ENCODE peak calls at places on chromosomes 5 and 9, in four cellular contexts. B, H, N and C are unnamed samples.

GRCh38 chr5:34618666-34619065 is 37.5 kb upstream of the RAI14 start:
- DNase-seq in H (no peak), N (no peak), B (no peak), C (no peak)

GRCh38 chr5:66498791-66499207 is 97.4 kb upstream of the MAST4 start:
- DNase-seq in H (peak; percentile 66), B (peak; percentile 12), N (peak; percentile 42), C (no peak)

GRCh38 chr5:151912360-151912759 is 12.3 kb downstream of the GLRA1 start:
- DNase-seq in H (no peak), B (no peak), N (no peak), C (no peak)

GRCh38 chr9:6215562-6215961 is at the start of gene IL33:
- DNase-seq in B (peak; percentile 25), N (no peak), H (no peak), C (no peak)

GRCh38 chr5:154221371-154221896 is 30.9 kb downstream of the GALNT10 start:
- DNase-seq in N (peak; percentile 88), H (peak; percentile 55), B (peak; percentile 20), C (peak; percentile 91)

GRCh38 chr5:110463116-110463515 is 263.4 kb downstream of the TMEM232 start:
- DNase-seq in N (no peak), B (no peak), H (no peak), C (no peak)

GRCh38 chr9:6106576-6107339 is 91.3 kb upstream of the RANBP6 start:
- DNase-seq in B (peak; percentile 38), H (peak; percentile 15), N (peak; percentile 70), C (no peak)

GRCh38 chr9:131072871-131073237 is 23.5 kb upstream of the AIF1L start:
- DNase-seq in N (no peak), B (no peak), H (no peak), C (no peak)

GRCh38 chr9:20642045-20642444 is 19.7 kb upstream of the MLLT3 start:
- DNase-seq in N (no peak), B (no peak), H (no peak), C (no peak)

GRCh38 chr9:68599826-68600225 is 59.1 kb upstream of the TMEM252 start:
- DNase-seq in B (no peak), H (no peak), N (no peak), C (no peak)

GRCh38 chr9:89994988-89995613 is 390.3 kb downstream of the GADD45G start:
- DNase-seq in B (peak; percentile 25), H (no peak), N (no peak), C (no peak)

GRCh38 chr5:67066815-67067214 is 129.8 kb downstream of the CD180 start:
- DNase-seq in H (no peak), N (peak; percentile 29), B (peak; percentile 49), C (no peak)

GRCh38 chr5:10250804-10251276 is 760 bp downstream of the CCT5 start:
- DNase-seq in B (no peak), N (peak; percentile 34), H (no peak), C (no peak)

GRCh38 chr9:3936520-3937235 is 363.2 kb downstream of the GLIS3 start:
- DNase-seq in N (no peak), B (no peak), H (no peak), C (no peak)

GRCh38 chr9:114327749-114328148 is 1.9 kb upstream of the ORM2 start:
- DNase-seq in N (no peak), H (no peak), B (peak; percentile 53), C (no peak)

GRCh38 chr9:28866951-28867350 is 1293.7 kb upstream of the C9orf72 start:
- DNase-seq in N (no peak), H (no peak), B (no peak), C (no peak)

GRCh38 chr5:89191374-89191773 is 308.4 kb upstream of the MEF2C start:
- DNase-seq in N (no peak), B (no peak), H (no peak), C (no peak)

GRCh38 chr9:85016389-85016997 is 347.0 kb downstream of the NTRK2 start:
- DNase-seq in H (no peak), B (no peak), N (no peak), C (no peak)

GRCh38 chr5:43192558-43193170 is 639 bp downstream of the NIM1K start:
- DNase-seq in N (peak; percentile 41), H (no peak), B (peak; percentile 15), C (no peak)

GRCh38 chr5:172280317-172280716 is 3.2 kb downstream of the UBTD2 start:
- DNase-seq in B (no peak), N (no peak), H (no peak), C (no peak)
- H3K4me3 ChIP-seq in B (no peak overlapping the region), N (no peak overlapping the region), H (no peak overlapping the region), C (no peak overlapping the region)

GRCh38 chr9:120928720-120929389 is 2.3 kb upstream of the TRAF1 start:
- DNase-seq in H (no peak), N (peak; percentile 39), B (peak; percentile 85), C (no peak)
- TF ChIP-seq CTCF in H (peak; percentile 2), N (peak; percentile 20), B (peak; percentile 2), C (no peak)

DNA sequence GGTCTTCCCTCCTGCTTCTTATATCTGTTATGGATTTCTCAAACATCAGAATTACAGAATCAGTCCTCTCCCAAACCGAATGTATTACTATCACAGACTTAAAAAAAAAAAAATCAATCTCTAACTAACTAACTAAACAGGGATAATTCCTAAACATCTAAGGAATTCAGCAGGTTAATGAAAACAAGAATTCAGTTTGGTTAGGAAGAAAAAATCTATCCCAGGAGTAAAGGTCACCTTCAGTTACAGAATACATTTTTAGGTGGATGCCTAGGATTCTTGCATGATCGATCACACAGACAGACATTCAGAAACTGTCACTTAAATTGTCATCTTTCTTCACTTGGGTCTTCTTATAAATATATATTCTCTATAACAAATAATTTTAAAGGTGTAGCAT is 11.5 kb downstream of the PTAR1 start:
- DNase-seq in H (no peak), N (no peak), B (no peak), C (no peak)
- H3K36me3 ChIP-seq in H (peaks cover 2% of the 10 kb centered on the region), N (peaks cover 3% of the 10 kb centered on the region), B (no peaks in the 10 kb centered on the region), C (no peaks in the 10 kb centered on the region)

GRCh38 chr5:172511952-172512351 is 57.6 kb upstream of the SH3PXD2B start:
- DNase-seq in H (no peak), N (no peak), B (no peak), C (no peak)

GRCh38 chr5:172505840-172506638 is 51.7 kb upstream of the SH3PXD2B start:
- DNase-seq in H (no peak), B (no peak), N (no peak), C (no peak)

GRCh38 chr5:172506921-172507320 is 52.6 kb upstream of the SH3PXD2B start:
- DNase-seq in N (no peak), H (no peak), B (no peak), C (no peak)

GRCh38 chr5:172509405-172509781 is 55.1 kb upstream of the SH3PXD2B start:
- DNase-seq in H (no peak), N (no peak), B (no peak), C (no peak)

GRCh38 chr5:172508471-172509404 is 54.4 kb upstream of the SH3PXD2B start:
- DNase-seq in B (no peak), N (no peak), H (no peak), C (no peak)
- H3K4me3 ChIP-seq in B (no peak overlapping the region), N (no peak overlapping the region), H (no peak overlapping the region), C (no peak overlapping the region)

GRCh38 chr5:96648023-96648422 is 14.2 kb upstream of the CAST start:
- DNase-seq in N (no peak), H (no peak), B (no peak), C (no peak)
- TF ChIP-seq CTCF in N (no peak), H (no peak), B (no peak), C (no peak)

GRCh38 chr5:751496-751895 is 33.0 kb downstream of the ZDHHC11B start:
- DNase-seq in N (no peak), H (no peak), B (no peak), C (no peak)
- H3K36me3 ChIP-seq in N (no peaks in the 10 kb centered on the region), H (no peaks in the 10 kb centered on the region), B (no peaks in the 10 kb centered on the region), C (no peaks in the 10 kb centered on the region)

GRCh38 chr5:115842952-115843351 is 1.2 kb downstream of the AP3S1 start:
- DNase-seq in B (no peak), H (no peak), N (no peak), C (no peak)

GRCh38 chr5:115841382-115842088 is at the start of the genes AP3S1 and ATG12:
- DNase-seq in N (peak; percentile 94), B (peak; percentile 95), H (peak; percentile 44), C (peak; percentile 59)

GRCh38 chr5:115844321-115844817 is 2.6 kb downstream of the AP3S1 start:
- DNase-seq in B (no peak), H (no peak), N (no peak), C (no peak)

GRCh38 chr5:115842089-115842881 is 550 bp downstream of the AP3S1 start:
- DNase-seq in H (no peak), N (peak; percentile 35), B (peak; percentile 88), C (no peak)

DNA sequence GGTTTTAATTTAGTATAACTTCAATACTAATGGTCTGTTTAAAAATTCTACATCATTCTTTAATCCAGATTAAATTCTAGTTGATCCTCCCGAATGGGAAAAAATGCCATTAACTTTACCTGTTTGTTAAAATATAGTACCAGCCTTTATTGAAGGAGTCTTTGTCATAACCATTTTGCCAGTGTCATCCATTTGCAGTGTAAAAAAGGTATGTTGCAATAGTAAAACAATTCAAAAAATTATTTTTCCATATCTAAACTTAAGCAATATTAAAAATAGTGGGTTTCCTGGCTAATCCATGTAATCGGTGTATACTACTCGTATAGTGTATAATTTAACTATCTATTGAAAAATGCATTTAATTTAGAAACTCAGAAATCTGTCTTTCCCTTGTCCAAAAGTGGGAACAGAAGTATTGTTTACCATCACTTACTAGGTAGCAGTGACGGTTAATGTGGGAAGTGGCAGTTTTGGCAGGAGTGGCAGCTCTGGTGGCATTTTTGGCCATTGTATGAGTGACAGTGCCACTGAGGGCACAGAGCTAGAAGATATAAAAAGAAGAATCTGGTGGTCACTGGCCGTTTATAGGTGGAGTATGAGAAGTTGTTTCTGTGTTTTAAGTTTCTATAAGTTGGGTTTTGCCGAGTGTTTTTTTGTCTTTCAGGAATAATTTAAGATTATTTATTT is 1.9 kb downstream of the AP3S1 start:
- DNase-seq in B (no peak), N (no peak), H (no peak), C (no peak)
- H3K4me3 ChIP-seq in B (peak overlapping the region; percentile 72), N (peak overlapping the region; percentile 81), H (peak overlapping the region; percentile 77), C (no peak overlapping the region)

GRCh38 chr5:128493657-128494329 is 44.3 kb downstream of the FBN2 start:
- DNase-seq in H (no peak), B (no peak), N (no peak), C (no peak)

GRCh38 chr5:128494516-128494915 is 43.5 kb downstream of the FBN2 start:
- DNase-seq in N (no peak), B (no peak), H (no peak), C (no peak)

GRCh38 chr5:128498844-128499455 is 39.1 kb downstream of the FBN2 start:
- DNase-seq in H (no peak), B (peak; percentile 67), N (peak; percentile 20), C (peak; percentile 16)
- TF ChIP-seq CTCF in H (peak; percentile 13), B (peak; percentile 60), N (peak; percentile 61), C (peak; percentile 46)

GRCh38 chr9:127817881-127818434 is 15.3 kb downstream of the FPGS start:
- DNase-seq in N (no peak), B (no peak), H (no peak), C (no peak)
- H3K36me3 ChIP-seq in N (peaks cover 14% of the 10 kb centered on the region), B (no peaks in the 10 kb centered on the region), H (peaks cover 18% of the 10 kb centered on the region), C (peaks cover 3% of the 10 kb centered on the region)